ENCODE peak calls at places on chromosomes 4 and X, in ten cellular contexts. One of them, this sample, is unnamed.

GRCh38 chr4:2761035-2761923 is 5.1 kb upstream of the TNIP2 start:
- DNase-seq in cardiac muscle cell: no peak
- DNase-seq in HL-60: no peak
- DNase-seq in CD4-positive, alpha-beta T cell: no peak
- DNase-seq in HCT116: no peak
- DNase-seq in upper lobe of left lung: peak; percentile 67
- DNase-seq in IMR-90: no peak
- DNase-seq in SK-N-SH: peak; percentile 18
- DNase-seq in K562: peak; percentile 48
- DNase-seq in lower leg skin: no peak
- DNase-seq in this sample: no peak

GRCh38 chrX:43141885-43142284 is 363.9 kb upstream of the PPP1R2C start:
- DNase-seq in upper lobe of left lung: no peak
- DNase-seq in CD4-positive, alpha-beta T cell: no peak
- DNase-seq in SK-N-SH: no peak
- DNase-seq in cardiac muscle cell: peak; percentile 84
- DNase-seq in K562: no peak
- DNase-seq in HCT116: no peak
- DNase-seq in lower leg skin: no peak
- DNase-seq in IMR-90: no peak
- DNase-seq in HL-60: no peak
- DNase-seq in this sample: no peak

GRCh38 chr4:140052050-140052449 is 101.9 kb downstream of the MAML3 start:
- DNase-seq in K562: no peak
- DNase-seq in lower leg skin: no peak
- DNase-seq in IMR-90: peak; percentile 51
- DNase-seq in SK-N-SH: no peak
- DNase-seq in cardiac muscle cell: no peak
- DNase-seq in HL-60: peak; percentile 51
- DNase-seq in HCT116: peak; percentile 22
- DNase-seq in CD4-positive, alpha-beta T cell: peak; percentile 39
- DNase-seq in upper lobe of left lung: peak; percentile 67
- DNase-seq in this sample: no peak

GRCh38 chrX:700936-701335 is 70.3 kb downstream of the SHOX start:
- DNase-seq in HL-60: no peak
- DNase-seq in K562: no peak
- DNase-seq in lower leg skin: no peak
- DNase-seq in HCT116: no peak
- DNase-seq in CD4-positive, alpha-beta T cell: no peak
- DNase-seq in cardiac muscle cell: no peak
- DNase-seq in IMR-90: no peak
- DNase-seq in upper lobe of left lung: no peak
- DNase-seq in SK-N-SH: no peak
- DNase-seq in this sample: no peak

GRCh38 chr4:80911458-80911857 is 119.0 kb upstream of the BMP3 start:
- DNase-seq in cardiac muscle cell: no peak
- DNase-seq in upper lobe of left lung: no peak
- DNase-seq in HCT116: no peak
- DNase-seq in SK-N-SH: no peak
- DNase-seq in CD4-positive, alpha-beta T cell: no peak
- DNase-seq in HL-60: no peak
- DNase-seq in IMR-90: no peak
- DNase-seq in K562: no peak
- DNase-seq in lower leg skin: no peak
- DNase-seq in this sample: no peak

GRCh38 chr4:10023050-10023419 is 1.7 kb upstream of the SLC2A9 start:
- DNase-seq in HCT116: no peak
- DNase-seq in cardiac muscle cell: no peak
- DNase-seq in K562: no peak
- DNase-seq in lower leg skin: peak; percentile 62
- DNase-seq in IMR-90: no peak
- DNase-seq in SK-N-SH: no peak
- DNase-seq in HL-60: no peak
- DNase-seq in CD4-positive, alpha-beta T cell: no peak
- DNase-seq in upper lobe of left lung: no peak
- DNase-seq in this sample: no peak

GRCh38 chrX:135295238-135295943 is 13.9 kb upstream of the ETDC start:
- DNase-seq in HL-60: no peak
- DNase-seq in lower leg skin: no peak
- DNase-seq in CD4-positive, alpha-beta T cell: peak; percentile 53
- DNase-seq in IMR-90: peak; percentile 39
- DNase-seq in cardiac muscle cell: peak; percentile 55
- DNase-seq in SK-N-SH: peak; percentile 59
- DNase-seq in HCT116: no peak
- DNase-seq in K562: no peak
- DNase-seq in upper lobe of left lung: peak; percentile 48
- DNase-seq in this sample: no peak

GRCh38 chr4:167940217-167940616 is 152.1 kb upstream of the ANXA10 start:
- DNase-seq in K562: no peak
- DNase-seq in CD4-positive, alpha-beta T cell: no peak
- DNase-seq in upper lobe of left lung: no peak
- DNase-seq in SK-N-SH: no peak
- DNase-seq in cardiac muscle cell: no peak
- DNase-seq in HL-60: no peak
- DNase-seq in HCT116: no peak
- DNase-seq in lower leg skin: no peak
- DNase-seq in IMR-90: no peak
- DNase-seq in this sample: no peak

GRCh38 chrX:153900806-153901752 is 3.4 kb upstream of the AVPR2 start:
- DNase-seq in HCT116: no peak
- DNase-seq in SK-N-SH: peak; percentile 69
- DNase-seq in IMR-90: peak; percentile 87
- DNase-seq in CD4-positive, alpha-beta T cell: peak; percentile 62
- DNase-seq in upper lobe of left lung: peak; percentile 64
- DNase-seq in lower leg skin: peak; percentile 90
- DNase-seq in K562: peak; percentile 65
- DNase-seq in cardiac muscle cell: peak; percentile 46
- DNase-seq in HL-60: peak; percentile 97
- DNase-seq in this sample: no peak

GRCh38 chr4:159137176-159137575 is 34.3 kb downstream of the RAPGEF2 start:
- DNase-seq in IMR-90: no peak
- DNase-seq in SK-N-SH: no peak
- DNase-seq in HCT116: no peak
- DNase-seq in K562: no peak
- DNase-seq in CD4-positive, alpha-beta T cell: no peak
- DNase-seq in HL-60: no peak
- DNase-seq in upper lobe of left lung: no peak
- DNase-seq in lower leg skin: no peak
- DNase-seq in cardiac muscle cell: no peak
- DNase-seq in this sample: no peak

GRCh38 chrX:81615979-81616378 is 414.1 kb downstream of the SH3BGRL start:
- DNase-seq in SK-N-SH: no peak
- DNase-seq in HL-60: no peak
- DNase-seq in CD4-positive, alpha-beta T cell: no peak
- DNase-seq in HCT116: no peak
- DNase-seq in K562: no peak
- DNase-seq in cardiac muscle cell: no peak
- DNase-seq in upper lobe of left lung: no peak
- DNase-seq in lower leg skin: no peak
- DNase-seq in IMR-90: no peak
- DNase-seq in this sample: no peak

GRCh38 chr4:16001484-16001858 is 38.5 kb upstream of the FGFBP2 start:
- DNase-seq in cardiac muscle cell: peak; percentile 81
- DNase-seq in lower leg skin: peak; percentile 87
- DNase-seq in SK-N-SH: peak; percentile 76
- DNase-seq in HL-60: peak; percentile 74
- DNase-seq in CD4-positive, alpha-beta T cell: peak; percentile 29
- DNase-seq in upper lobe of left lung: peak; percentile 68
- DNase-seq in HCT116: peak; percentile 61
- DNase-seq in IMR-90: peak; percentile 72
- DNase-seq in K562: peak; percentile 68
- DNase-seq in this sample: no peak

GRCh38 chr4:100949350-100949935 is 397.9 kb downstream of the PPP3CA start:
- DNase-seq in CD4-positive, alpha-beta T cell: no peak
- DNase-seq in SK-N-SH: no peak
- DNase-seq in lower leg skin: no peak
- DNase-seq in HCT116: no peak
- DNase-seq in IMR-90: no peak
- DNase-seq in cardiac muscle cell: no peak
- DNase-seq in K562: no peak
- DNase-seq in upper lobe of left lung: no peak
- DNase-seq in HL-60: no peak
- DNase-seq in this sample: no peak

GRCh38 chrX:115579786-115580294 is 18.9 kb downstream of the PLS3 start:
- DNase-seq in upper lobe of left lung: no peak
- DNase-seq in CD4-positive, alpha-beta T cell: no peak
- DNase-seq in IMR-90: no peak
- DNase-seq in cardiac muscle cell: no peak
- DNase-seq in lower leg skin: no peak
- DNase-seq in SK-N-SH: no peak
- DNase-seq in HCT116: no peak
- DNase-seq in HL-60: no peak
- DNase-seq in K562: no peak
- DNase-seq in this sample: no peak

GRCh38 chr4:53804719-53805118 is 213.4 kb upstream of the LNX1 start:
- DNase-seq in IMR-90: no peak
- DNase-seq in HL-60: peak; percentile 49
- DNase-seq in lower leg skin: no peak
- DNase-seq in HCT116: peak; percentile 24
- DNase-seq in CD4-positive, alpha-beta T cell: no peak
- DNase-seq in upper lobe of left lung: peak; percentile 54
- DNase-seq in cardiac muscle cell: no peak
- DNase-seq in SK-N-SH: no peak
- DNase-seq in K562: peak; percentile 36
- DNase-seq in this sample: no peak

GRCh38 chrX:111095974-111096870 is at the start of gene PAK3:
- DNase-seq in HL-60: no peak
- DNase-seq in lower leg skin: no peak
- DNase-seq in K562: no peak
- DNase-seq in SK-N-SH: peak; percentile 79
- DNase-seq in cardiac muscle cell: peak; percentile 88
- DNase-seq in upper lobe of left lung: peak; percentile 44
- DNase-seq in IMR-90: peak; percentile 64
- DNase-seq in HCT116: no peak
- DNase-seq in CD4-positive, alpha-beta T cell: peak; percentile 3
- DNase-seq in this sample: no peak

GRCh38 chr4:53913771-53914170 is 150.6 kb downstream of the CHIC2 start:
- DNase-seq in lower leg skin: no peak
- DNase-seq in SK-N-SH: no peak
- DNase-seq in HL-60: no peak
- DNase-seq in IMR-90: no peak
- DNase-seq in CD4-positive, alpha-beta T cell: no peak
- DNase-seq in K562: no peak
- DNase-seq in cardiac muscle cell: no peak
- DNase-seq in upper lobe of left lung: no peak
- DNase-seq in HCT116: no peak
- DNase-seq in this sample: no peak

GRCh38 chr4:139950568-139950967 is 203.4 kb downstream of the MAML3 start:
- DNase-seq in CD4-positive, alpha-beta T cell: no peak
- DNase-seq in HL-60: peak; percentile 46
- DNase-seq in IMR-90: no peak
- DNase-seq in HCT116: no peak
- DNase-seq in SK-N-SH: no peak
- DNase-seq in upper lobe of left lung: peak; percentile 44
- DNase-seq in lower leg skin: no peak
- DNase-seq in K562: no peak
- DNase-seq in cardiac muscle cell: no peak
- DNase-seq in this sample: no peak

GRCh38 chr4:79317711-79318110 is 8.2 kb downstream of the NAA11 start:
- DNase-seq in CD4-positive, alpha-beta T cell: no peak
- DNase-seq in upper lobe of left lung: no peak
- DNase-seq in SK-N-SH: no peak
- DNase-seq in K562: no peak
- DNase-seq in lower leg skin: no peak
- DNase-seq in HCT116: no peak
- DNase-seq in cardiac muscle cell: no peak
- DNase-seq in HL-60: no peak
- DNase-seq in IMR-90: no peak
- DNase-seq in this sample: no peak

GRCh38 chr4:170990989-170991589 is 822.1 kb upstream of the GALNTL6 start:
- DNase-seq in K562: no peak
- DNase-seq in HL-60: peak; percentile 38
- DNase-seq in upper lobe of left lung: no peak
- DNase-seq in SK-N-SH: peak; percentile 17
- DNase-seq in lower leg skin: no peak
- DNase-seq in CD4-positive, alpha-beta T cell: no peak
- DNase-seq in cardiac muscle cell: peak; percentile 53
- DNase-seq in IMR-90: no peak
- DNase-seq in HCT116: peak; percentile 37
- DNase-seq in this sample: no peak
- TF ChIP-seq CTCF in K562: no peak
- TF ChIP-seq CTCF in HL-60: peak; percentile 19
- TF ChIP-seq CTCF in upper lobe of left lung: peak; percentile 14
- TF ChIP-seq CTCF in SK-N-SH: peak; percentile 62
- TF ChIP-seq CTCF in lower leg skin: no peak
- TF ChIP-seq CTCF in CD4-positive, alpha-beta T cell: no peak
- TF ChIP-seq CTCF in cardiac muscle cell: no peak
- TF ChIP-seq CTCF in IMR-90: no peak
- TF ChIP-seq CTCF in HCT116: peak; percentile 75
- TF ChIP-seq CTCF in this sample: peak; percentile 74

GRCh38 chrX:39935414-39936064 is 162.2 kb downstream of the BCOR start:
- DNase-seq in HCT116: no peak
- DNase-seq in IMR-90: no peak
- DNase-seq in HL-60: no peak
- DNase-seq in upper lobe of left lung: no peak
- DNase-seq in lower leg skin: no peak
- DNase-seq in SK-N-SH: no peak
- DNase-seq in cardiac muscle cell: no peak
- DNase-seq in CD4-positive, alpha-beta T cell: no peak
- DNase-seq in K562: no peak
- DNase-seq in this sample: no peak
- TF ChIP-seq CTCF in HCT116: no peak
- TF ChIP-seq CTCF in IMR-90: no peak
- TF ChIP-seq CTCF in HL-60: no peak
- TF ChIP-seq CTCF in upper lobe of left lung: no peak
- TF ChIP-seq CTCF in lower leg skin: no peak
- TF ChIP-seq CTCF in SK-N-SH: peak; percentile 13
- TF ChIP-seq CTCF in cardiac muscle cell: no peak
- TF ChIP-seq CTCF in CD4-positive, alpha-beta T cell: no peak
- TF ChIP-seq CTCF in K562: peak; percentile 15
- TF ChIP-seq CTCF in this sample: no peak

GRCh38 chrX:100611951-100612350 is 24.7 kb downstream of the TSPAN6 start:
- DNase-seq in cardiac muscle cell: no peak
- DNase-seq in IMR-90: no peak
- DNase-seq in upper lobe of left lung: no peak
- DNase-seq in lower leg skin: no peak
- DNase-seq in HL-60: no peak
- DNase-seq in CD4-positive, alpha-beta T cell: no peak
- DNase-seq in K562: no peak
- DNase-seq in HCT116: no peak
- DNase-seq in SK-N-SH: no peak
- DNase-seq in this sample: no peak

GRCh38 chrX:100609591-100609990 is 24.9 kb downstream of the TNMD start:
- DNase-seq in HL-60: no peak
- DNase-seq in IMR-90: no peak
- DNase-seq in K562: no peak
- DNase-seq in cardiac muscle cell: no peak
- DNase-seq in lower leg skin: no peak
- DNase-seq in HCT116: no peak
- DNase-seq in CD4-positive, alpha-beta T cell: no peak
- DNase-seq in SK-N-SH: no peak
- DNase-seq in upper lobe of left lung: no peak
- DNase-seq in this sample: no peak

GRCh38 chrX:100615015-100615414 is 21.6 kb downstream of the TSPAN6 start:
- DNase-seq in HL-60: peak; percentile 1
- DNase-seq in HCT116: peak; percentile 22
- DNase-seq in IMR-90: peak; percentile 68
- DNase-seq in CD4-positive, alpha-beta T cell: no peak
- DNase-seq in cardiac muscle cell: peak; percentile 46
- DNase-seq in SK-N-SH: peak; percentile 37
- DNase-seq in lower leg skin: no peak
- DNase-seq in upper lobe of left lung: no peak
- DNase-seq in K562: no peak
- DNase-seq in this sample: no peak
- TF ChIP-seq CTCF in HL-60: no peak
- TF ChIP-seq CTCF in HCT116: peak; percentile 51
- TF ChIP-seq CTCF in IMR-90: peak; percentile 64
- TF ChIP-seq CTCF in CD4-positive, alpha-beta T cell: no peak
- TF ChIP-seq CTCF in cardiac muscle cell: peak; percentile 58
- TF ChIP-seq CTCF in SK-N-SH: peak; percentile 63
- TF ChIP-seq CTCF in lower leg skin: no peak
- TF ChIP-seq CTCF in upper lobe of left lung: no peak
- TF ChIP-seq CTCF in K562: peak; percentile 16
- TF ChIP-seq CTCF in this sample: peak; percentile 71

GRCh38 chr4:138633505-138633904 is 382.1 kb upstream of the NOCT start:
- DNase-seq in SK-N-SH: no peak
- DNase-seq in CD4-positive, alpha-beta T cell: no peak
- DNase-seq in K562: no peak
- DNase-seq in cardiac muscle cell: no peak
- DNase-seq in HCT116: no peak
- DNase-seq in upper lobe of left lung: no peak
- DNase-seq in HL-60: no peak
- DNase-seq in lower leg skin: no peak
- DNase-seq in IMR-90: no peak
- DNase-seq in this sample: no peak
- TF ChIP-seq CTCF in SK-N-SH: no peak
- TF ChIP-seq CTCF in CD4-positive, alpha-beta T cell: no peak
- TF ChIP-seq CTCF in K562: no peak
- TF ChIP-seq CTCF in cardiac muscle cell: no peak
- TF ChIP-seq CTCF in HCT116: no peak
- TF ChIP-seq CTCF in upper lobe of left lung: no peak
- TF ChIP-seq CTCF in HL-60: no peak
- TF ChIP-seq CTCF in lower leg skin: no peak
- TF ChIP-seq CTCF in IMR-90: no peak
- TF ChIP-seq CTCF in this sample: no peak

This sample was measured in type B pancreatic cell.